ENCODE peak calls at places on chromosomes 13 and 19, in four cellular contexts. Y is AG04450; W is stimulated activated CD8-positive, alpha-beta memory T cell treated with anti-CD3 and anti-CD28 coated beads, Interleukin-2, amount 100 ng/mL, for 48 hours; T is endodermal cell. S is an unnamed sample.

GRCh38 chr13:30932481-30933333 is at the start of gene TEX26:
- DNase-seq in Y (no peak), T (peak), W (no peak), S (no peak)

GRCh38 chr13:31179754-31180153 is 18.1 kb upstream of the HSPH1 start:
- DNase-seq in Y (no peak), W (no peak), T (no peak), S (no peak)

GRCh38 chr19:56312787-56313343 is 1.8 kb downstream of the ZSCAN5A start:
- DNase-seq in W (no peak), T (no peak), Y (no peak), S (no peak)

GRCh38 chr13:87234981-87235380 is 436.2 kb upstream of the SLITRK5 start:
- DNase-seq in Y (no peak), T (no peak), W (no peak), S (no peak)

GRCh38 chr13:48661112-48661511 is 7.4 kb downstream of the CYSLTR2 start:
- DNase-seq in T (no peak), W (no peak), Y (no peak), S (no peak)

GRCh38 chr19:40598121-40598917 is 2.9 kb upstream of the LTBP4 start:
- DNase-seq in Y (peak), T (peak), W (peak), S (peak)

GRCh38 chr19:3586124-3586626 is 897 bp downstream of the GIPC3 start:
- DNase-seq in W (peak), Y (no peak), T (peak), S (no peak)

GRCh38 chr19:16037424-16038195 is 38.7 kb upstream of the TPM4 start:
- DNase-seq in Y (no peak), W (no peak), T (peak), S (no peak)

GRCh38 chr13:97193577-97193976 is 28.6 kb upstream of the MBNL2 start:
- DNase-seq in Y (no peak), T (no peak), W (no peak), S (no peak)

GRCh38 chr13:46278474-46278873 is 66.7 kb downstream of the LRRC63 start:
- DNase-seq in W (no peak), Y (no peak), T (peak), S (no peak)

GRCh38 chr13:80342541-80343371 is 1.8 kb upstream of the SPRY2 start:
- DNase-seq in W (peak), T (peak), Y (no peak), S (peak)

GRCh38 chr13:76903544-76904162 is 17.4 kb upstream of the KCTD12 start:
- DNase-seq in T (peak), W (peak), Y (peak), S (no peak)

GRCh38 chr13:106083620-106084350 is 451.7 kb downstream of the EFNB2 start:
- DNase-seq in Y (no peak), W (no peak), T (peak), S (no peak)

GRCh38 chr13:20709369-20709768 is 5.9 kb downstream of the IL17D start:
- DNase-seq in T (no peak), Y (no peak), W (no peak), S (no peak)

GRCh38 chr19:40907968-40908735 is 26.1 kb upstream of the CYP2A7 start:
- DNase-seq in W (peak), T (peak), Y (no peak), S (no peak)

GRCh38 chr13:19153782-19154450 is 27.7 kb downstream of the TUBA3C start:
- DNase-seq in T (no peak), Y (no peak), W (peak), S (no peak)

GRCh38 chr13:113635709-113636108 is 22.3 kb downstream of the ATP4B start:
- DNase-seq in W (no peak), Y (no peak), T (no peak), S (peak)

GRCh38 chr13:114124921-114125320 is 7.5 kb downstream of the RASA3 start:
- DNase-seq in Y (peak), T (no peak), W (peak), S (no peak)

GRCh38 chr13:52393572-52394357 is 12.2 kb downstream of the THSD1 start:
- DNase-seq in T (no peak), Y (no peak), W (no peak), S (no peak)

GRCh38 chr13:27012482-27013197 is 159.0 kb downstream of the USP12 start:
- DNase-seq in Y (peak), T (peak), W (no peak), S (no peak)

GRCh38 chr13:32846556-32846955 is 169.7 kb upstream of the KL start:
- DNase-seq in W (no peak), T (peak), Y (no peak), S (no peak)

GRCh38 chr13:88339271-88339741 is 668.1 kb downstream of the SLITRK5 start:
- DNase-seq in W (no peak), T (no peak), Y (no peak), S (peak)

GRCh38 chr13:68988176-68988575 is 1119.5 kb upstream of the ATXN8OS start:
- DNase-seq in W (no peak), T (no peak), Y (no peak), S (peak)

GRCh38 chr13:111117961-111118360 is 2.9 kb downstream of the ARHGEF7 start:
- DNase-seq in Y (no peak), W (no peak), T (no peak), S (no peak)

GRCh38 chr19:18756896-18757295 is 34.2 kb downstream of the COMP start:
- DNase-seq in T (no peak), W (no peak), Y (no peak), S (peak)

GRCh38 chr19:17234911-17235617 is 9.0 kb downstream of the OCEL1 start:
- DNase-seq in W (peak), Y (no peak), T (peak), S (no peak)

GRCh38 chr19:23222998-23223652 is 27.1 kb downstream of the ZNF724 start:
- DNase-seq in T (no peak), W (no peak), Y (no peak), S (no peak)

GRCh38 chr19:11538232-11539036 is at the start of gene CNN1:
- DNase-seq in W (no peak), Y (peak), T (peak), S (peak)

GRCh38 chr13:109881347-109881725 is 95.0 kb upstream of the IRS2 start:
- DNase-seq in W (no peak), Y (no peak), T (no peak), S (no peak)

GRCh38 chr19:295687-296370 is 4.6 kb upstream of the PLPP2 start:
- DNase-seq in T (peak), Y (no peak), W (no peak), S (no peak)

GRCh38 chr13:57073983-57074382 is 66.7 kb upstream of the PRR20A start:
- DNase-seq in Y (no peak), W (no peak), T (no peak), S (no peak)

GRCh38 chr19:54137913-54138776 is 583 bp downstream of the CNOT3 start:
- DNase-seq in Y (no peak), W (no peak), T (peak), S (peak)

S was measured in kidney.